ENCODE peak calls at places on chromosomes 5 and 9, in four cellular contexts. C is GM06990, U is astrocyte of the hippocampus, G is occipital lobe. Z is an unnamed sample.

GRCh38 chr9:105679406-105680022 is 14.8 kb upstream of the TMEM38B start:
- DNase-seq in G (no peak), C (no peak), U (no peak), Z (no peak)

GRCh38 chr9:8365029-8365428 is 565.5 kb upstream of the DMAC1 start:
- DNase-seq in C (no peak), U (peak), G (no peak), Z (no peak)

GRCh38 chr5:135034186-135034962 is at the start of gene PITX1:
- DNase-seq in U (peak), G (no peak), C (no peak), Z (no peak)

GRCh38 chr9:127105805-127106492 is 16.5 kb downstream of the ANGPTL2 start:
- DNase-seq in U (no peak), G (no peak), C (no peak), Z (no peak)

GRCh38 chr9:19130436-19130835 is 3.1 kb upstream of the PLIN2 start:
- DNase-seq in G (no peak), C (no peak), U (no peak), Z (no peak)

GRCh38 chr5:77791926-77792325 is 15.8 kb upstream of the TBCA start:
- DNase-seq in C (no peak), G (no peak), U (no peak), Z (no peak)

GRCh38 chr5:40680741-40681350 is 1.1 kb downstream of the PTGER4 start:
- DNase-seq in U (peak), G (no peak), C (peak), Z (peak)

GRCh38 chr5:73901045-73901444 is 275.0 kb downstream of the ARHGEF28 start:
- DNase-seq in G (no peak), C (no peak), U (peak), Z (no peak)

GRCh38 chr5:75192804-75193203 is 43.9 kb downstream of the ANKRD31 start:
- DNase-seq in U (no peak), G (no peak), C (no peak), Z (no peak)

GRCh38 chr9:98002808-98003207 is 19.7 kb downstream of the ANP32B start:
- DNase-seq in C (no peak), U (peak), G (no peak), Z (no peak)

GRCh38 chr5:64514620-64515019 is 8.8 kb downstream of the RGS7BP start:
- DNase-seq in G (no peak), U (no peak), C (no peak), Z (no peak)

GRCh38 chr5:76074487-76074886 is 8.7 kb upstream of the SV2C start:
- DNase-seq in G (no peak), C (no peak), U (peak), Z (peak)

GRCh38 chr9:127780126-127780885 is 1.8 kb upstream of the SH2D3C start:
- DNase-seq in U (no peak), G (no peak), C (no peak), Z (no peak)

GRCh38 chr5:61320860-61321259 is 11.2 kb upstream of the ZSWIM6 start:
- DNase-seq in C (no peak), G (no peak), U (no peak), Z (no peak)

GRCh38 chr9:96726946-96727345 is 50.9 kb downstream of the ZNF510 start:
- DNase-seq in G (no peak), C (no peak), U (no peak), Z (no peak)

GRCh38 chr5:43040287-43041098 is at the start of gene ANXA2R:
- DNase-seq in U (peak), G (peak), C (peak), Z (peak)

GRCh38 chr5:71744009-71744792 is 25.1 kb downstream of the CARTPT start:
- DNase-seq in G (no peak), U (no peak), C (no peak), Z (no peak)

GRCh38 chr9:21770877-21771560 is 31.4 kb upstream of the MTAP start:
- DNase-seq in U (peak), G (no peak), C (no peak), Z (no peak)

GRCh38 chr9:7536310-7536939 is 263.2 kb downstream of the DMAC1 start:
- DNase-seq in C (peak), G (no peak), U (peak), Z (peak)

GRCh38 chr5:172245823-172246222 is 37.7 kb downstream of the UBTD2 start:
- DNase-seq in U (no peak), G (no peak), C (no peak), Z (no peak)

GRCh38 chr5:177111720-177112394 is 21.7 kb upstream of the NSD1 start:
- DNase-seq in G (no peak), C (peak), U (peak), Z (peak)

GRCh38 chr9:120538339-120538738 is 41.6 kb downstream of the CDK5RAP2 start:
- DNase-seq in U (no peak), G (no peak), C (no peak), Z (no peak)

GRCh38 chr9:73154271-73154670 is 2.6 kb downstream of the ANXA1 start:
- DNase-seq in U (no peak), G (no peak), C (no peak), Z (no peak)

GRCh38 chr5:174529925-174530681 is 194.3 kb upstream of the MSX2 start:
- DNase-seq in C (no peak), U (no peak), G (no peak), Z (no peak)

GRCh38 chr9:112072721-112073553 is 102.2 kb downstream of the SUSD1 start:
- DNase-seq in U (peak), G (no peak), C (no peak), Z (no peak)

GRCh38 chr5:103414598-103414997 is 148.0 kb downstream of the NUDT12 start:
- DNase-seq in C (no peak), U (no peak), G (no peak), Z (no peak)

GRCh38 chr9:81268048-81268447 is 421.3 kb downstream of the TLE1 start:
- DNase-seq in G (no peak), C (no peak), U (peak), Z (no peak)

GRCh38 chr9:13267743-13268142 is 11.7 kb downstream of the MPDZ start:
- DNase-seq in G (no peak), U (peak), C (no peak), Z (no peak)

GRCh38 chr9:71364196-71364955 is 243.0 kb upstream of the TRPM3 start:
- DNase-seq in G (no peak), U (peak), C (no peak), Z (no peak)

GRCh38 chr5:25850581-25850980 is 1187.8 kb downstream of the CDH9 start:
- DNase-seq in G (no peak), C (no peak), U (peak), Z (no peak)

GRCh38 chr9:123119566-123119965 is 86.1 kb downstream of the GPR21 start:
- DNase-seq in G (no peak), C (no peak), U (peak), Z (no peak)

GRCh38 chr9:74753650-74754049 is 134.1 kb downstream of the TRPM6 start:
- DNase-seq in C (no peak), G (no peak), U (no peak), Z (no peak)

GRCh38 chr9:9557804-9558334 is 1054.9 kb downstream of the PTPRD start:
- DNase-seq in C (no peak), U (no peak), G (no peak), Z (no peak)

GRCh38 chr5:32355694-32356093 is 43.0 kb upstream of the MTMR12 start:
- DNase-seq in U (no peak), C (no peak), G (no peak), Z (no peak)

GRCh38 chr9:82208741-82209450 is 220.3 kb downstream of the SPATA31D1 start:
- DNase-seq in U (no peak), C (no peak), G (no peak), Z (no peak)